ENCODE peak calls at places on chromosomes 5 and 9, in four cellular contexts. E is neural progenitor cell, K is fibroblast of lung, Y is IMR-90. R is an unnamed sample.

GRCh38 chr9:87545858-87546257 is 48.2 kb downstream of the DAPK1 start:
- DNase-seq in K (peak; percentile 70), Y (peak; percentile 2), E (no peak), R (peak; percentile 25)

GRCh38 chr5:172173771-172174170 is 14.3 kb downstream of the STK10 start:
- DNase-seq in Y (peak; percentile 65), K (peak; percentile 93), E (no peak), R (peak; percentile 79)

GRCh38 chr9:131270171-131271015 is 5.9 kb downstream of the FAM78A start:
- DNase-seq in K (no peak), E (no peak), Y (no peak), R (no peak)

GRCh38 chr5:131430794-131431193 is 166.9 kb downstream of the CDC42SE2 start:
- DNase-seq in Y (peak; percentile 58), K (peak; percentile 15), E (no peak), R (no peak)

GRCh38 chr5:42876375-42876844 is 64.7 kb upstream of the SELENOP start:
- DNase-seq in K (no peak), E (no peak), Y (no peak), R (peak; percentile 58)

GRCh38 chr5:147303251-147303650 is 68.4 kb downstream of the STK32A start:
- DNase-seq in Y (peak; percentile 16), E (no peak), K (peak; percentile 85), R (no peak)

GRCh38 chr5:43572357-43572756 is 15.5 kb upstream of the PAIP1 start:
- DNase-seq in E (no peak), Y (no peak), K (peak; percentile 38), R (no peak)

GRCh38 chr5:59164041-59164830 is 581.4 kb downstream of the RAB3C start:
- DNase-seq in E (no peak), K (peak; percentile 48), Y (peak; percentile 86), R (no peak)

GRCh38 chr5:138636401-138636944 is 61.3 kb upstream of the HSPA9 start:
- DNase-seq in Y (no peak), E (no peak), K (no peak), R (no peak)

GRCh38 chr5:147508711-147509040 is 1.2 kb downstream of the DPYSL3 start:
- DNase-seq in K (no peak), Y (peak; percentile 33), E (no peak), R (peak; percentile 54)

GRCh38 chr5:60652206-60652605 is 47.8 kb downstream of the DEPDC1B start:
- DNase-seq in K (peak; percentile 86), E (no peak), Y (peak; percentile 94), R (peak; percentile 92)

GRCh38 chr5:119291056-119291455 is 64.8 kb upstream of the TNFAIP8 start:
- DNase-seq in E (no peak), K (no peak), Y (no peak), R (no peak)

GRCh38 chr5:167296680-167297079 is 994.8 kb upstream of the WWC1 start:
- DNase-seq in E (no peak), Y (no peak), K (peak; percentile 14), R (peak; percentile 43)

GRCh38 chr5:53381-54174 is 38.4 kb upstream of the PLEKHG4B start:
- DNase-seq in Y (peak; percentile 8), K (peak; percentile 26), E (peak; percentile 95), R (peak; percentile 19)

GRCh38 chr9:19516348-19516747 is 107.5 kb downstream of the ACER2 start:
- DNase-seq in E (no peak), K (no peak), Y (no peak), R (no peak)

GRCh38 chr5:65108786-65109743 is 340.3 kb downstream of the CWC27 start:
- DNase-seq in Y (peak; percentile 21), K (peak; percentile 70), E (no peak), R (no peak)

GRCh38 chr9:34986541-34987047 is 3.0 kb upstream of the DNAJB5 start:
- DNase-seq in E (peak; percentile 58), K (peak; percentile 32), Y (no peak), R (peak; percentile 41)

GRCh38 chr9:87249029-87249428 is 248.6 kb upstream of the DAPK1 start:
- DNase-seq in K (no peak), E (no peak), Y (no peak), R (no peak)

GRCh38 chr5:56610093-56610698 is 205.2 kb upstream of the MAP3K1 start:
- DNase-seq in K (no peak), E (no peak), Y (no peak), R (no peak)

GRCh38 chr9:5269249-5269715 is 35.2 kb downstream of the RLN2 start:
- DNase-seq in K (peak; percentile 90), E (peak; percentile 18), Y (peak; percentile 54), R (peak; percentile 54)

GRCh38 chr9:5263568-5264218 is 32.5 kb downstream of the INSL4 start:
- DNase-seq in Y (no peak), K (peak; percentile 13), E (peak; percentile 32), R (no peak)

GRCh38 chr9:5264219-5264595 is 33.0 kb downstream of the INSL4 start:
- DNase-seq in E (no peak), K (no peak), Y (no peak), R (no peak)

GRCh38 chr9:5265939-5266338 is 34.7 kb downstream of the INSL4 start:
- DNase-seq in E (peak; percentile 9), Y (no peak), K (no peak), R (no peak)
- H2AFZ ChIP-seq in E (no peak overlapping the region), Y (no peak overlapping the region), K (no peak overlapping the region), R (no peak overlapping the region)

GRCh38 chr9:121943463-121943862 is 149.6 kb downstream of the TTLL11 start:
- DNase-seq in K (no peak), Y (no peak), E (no peak), R (no peak)
- H3K9ac ChIP-seq in K (no peak overlapping the region), Y (no peak overlapping the region), E (no peak overlapping the region), R (no peak overlapping the region)

GRCh38 chr9:16121168-16121567 is 568.3 kb downstream of the CCDC171 start:
- DNase-seq in Y (no peak), E (no peak), K (no peak), R (no peak)
- H2AFZ ChIP-seq in Y (peak overlapping the region; percentile 64), E (no peak overlapping the region), K (no peak overlapping the region), R (no peak overlapping the region)

DNA sequence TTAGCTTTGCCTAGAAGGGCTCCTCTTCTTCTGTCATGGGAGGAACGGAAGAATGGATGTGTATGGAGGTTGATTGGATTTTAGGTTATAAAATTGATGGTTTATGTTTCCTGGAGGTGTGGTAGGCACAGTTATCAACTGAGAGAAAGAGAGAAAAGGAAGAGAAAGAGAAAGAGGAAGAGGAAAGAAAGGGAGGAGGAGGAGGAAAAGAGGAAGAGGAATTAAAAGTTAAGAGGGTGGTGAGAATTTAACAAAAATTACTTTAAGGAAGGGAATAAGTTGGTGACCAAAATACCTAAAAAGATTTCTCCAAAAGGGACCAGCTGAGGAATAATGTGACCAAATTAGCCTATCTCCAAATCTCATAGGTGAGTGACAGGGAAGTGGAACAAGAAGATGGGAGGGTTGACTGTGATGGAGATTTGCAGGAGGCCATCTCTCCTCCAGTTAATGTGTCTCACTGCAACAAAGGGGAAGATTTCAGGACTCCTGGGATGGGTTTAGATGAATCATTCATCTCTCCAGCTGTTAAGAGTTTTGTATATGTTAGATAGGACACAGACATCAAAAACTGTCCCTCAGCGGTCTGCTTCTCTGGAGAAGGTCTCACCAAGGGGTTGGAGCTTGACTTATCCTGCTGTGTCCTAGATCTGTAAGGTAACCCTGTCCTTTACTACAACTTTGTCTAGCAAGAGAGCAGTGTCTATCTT is 76.0 kb upstream of the TMC1 start:
- DNase-seq in E (no peak), Y (peak; percentile 47), K (no peak), R (peak; percentile 55)
- H3K9ac ChIP-seq in E (no peak overlapping the region), Y (no peak overlapping the region), K (no peak overlapping the region), R (no peak overlapping the region)

GRCh38 chr9:16138561-16138960 is 585.7 kb downstream of the CCDC171 start:
- DNase-seq in K (peak; percentile 90), E (no peak), Y (no peak), R (no peak)
- H2AFZ ChIP-seq in K (no peak overlapping the region), E (no peak overlapping the region), Y (peak overlapping the region; percentile 77), R (no peak overlapping the region)

GRCh38 chr9:89175739-89176360 is 2.8 kb downstream of the SHC3 start:
- DNase-seq in K (peak; percentile 56), E (no peak), Y (no peak), R (no peak)
- H3K9ac ChIP-seq in K (no peak overlapping the region), E (no peak overlapping the region), Y (peak overlapping the region; percentile 9), R (peak overlapping the region; percentile 77)

DNA sequence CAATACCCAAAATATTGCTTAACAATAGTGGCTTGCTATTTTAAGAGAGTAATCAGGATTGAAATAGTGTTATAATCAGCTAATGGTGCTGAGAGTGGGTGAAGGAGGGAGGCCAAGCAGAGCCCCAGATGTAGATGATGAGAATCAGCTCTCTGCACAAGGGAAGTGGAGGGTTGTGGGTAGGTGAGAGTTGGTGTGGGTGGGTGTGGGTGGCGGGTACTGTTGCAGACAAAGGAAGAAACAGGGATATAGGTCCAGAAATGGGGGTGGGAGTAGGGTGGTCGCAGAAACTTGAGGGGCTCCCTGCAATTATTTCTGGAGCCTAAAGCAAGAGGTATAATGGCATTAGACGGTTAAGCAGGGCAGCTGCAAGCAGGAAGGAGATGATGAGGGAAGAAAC is 7.4 kb upstream of the ADCY2 start:
- DNase-seq in Y (no peak), K (no peak), E (no peak), R (no peak)
- H2AFZ ChIP-seq in Y (no peak overlapping the region), K (no peak overlapping the region), E (no peak overlapping the region), R (no peak overlapping the region)

R was measured in mesenchymal stem cell.